ENCODE peak calls at places on chromosomes 2 and 18, in ten cellular contexts. W is GM23338, O is fibroblast of pulmonary artery, A is A673, R is GM06990, I is ascending aorta, T is K562, H is psoas muscle, D is fibroblast of mammary gland, Y is cardiac fibroblast. X is an unnamed sample.

GRCh38 chr2:155842103-155842502 is 490.4 kb downstream of the NR4A2 start:
- DNase-seq in W (peak; percentile 25), H (no peak), A (no peak), D (no peak), R (no peak), O (peak; percentile 50), Y (peak; percentile 7), T (no peak), I (no peak), X (no peak)

GRCh38 chr18:45084207-45084606 is 403.5 kb downstream of the SETBP1 start:
- DNase-seq in W (no peak), R (no peak), H (peak; percentile 84), D (no peak), I (no peak), T (no peak), O (no peak), A (no peak), Y (no peak), X (no peak)

GRCh38 chr2:16612490-16612889 is 53.1 kb downstream of the CYRIA start:
- DNase-seq in T (no peak), O (no peak), A (no peak), H (no peak), D (no peak), W (no peak), R (no peak), Y (no peak), I (no peak), X (no peak)

GRCh38 chr18:52312321-52312720 is 27.7 kb upstream of the DCC start:
- DNase-seq in T (no peak), O (no peak), D (no peak), Y (no peak), H (no peak), R (no peak), I (no peak), W (no peak), A (peak; percentile 79), X (no peak)

GRCh38 chr18:59996370-59996966 is 96.7 kb downstream of the PMAIP1 start:
- DNase-seq in A (peak; percentile 52), D (peak; percentile 58), O (peak; percentile 68), W (peak; percentile 68), R (no peak), I (no peak), Y (peak; percentile 75), H (no peak), T (peak; percentile 35), X (peak; percentile 35)

GRCh38 chr2:43958397-43959275 is 37.2 kb downstream of the LRPPRC start:
- DNase-seq in H (no peak), R (no peak), W (no peak), O (no peak), T (no peak), D (no peak), A (no peak), Y (no peak), I (no peak), X (no peak)

GRCh38 chr2:118128826-118129225 is 40.6 kb downstream of the INSIG2 start:
- DNase-seq in T (no peak), O (no peak), Y (no peak), R (no peak), W (no peak), D (no peak), H (no peak), A (no peak), I (no peak), X (no peak)

GRCh38 chr2:199279146-199279545 is 178.6 kb downstream of the SATB2 start:
- DNase-seq in O (no peak), H (no peak), D (no peak), A (peak; percentile 67), R (no peak), Y (no peak), T (no peak), W (no peak), I (no peak), X (no peak)

GRCh38 chr2:54708584-54709340 is 14.7 kb upstream of the EML6 start:
- DNase-seq in I (no peak), Y (no peak), O (no peak), R (peak; percentile 20), H (peak; percentile 52), T (no peak), W (peak; percentile 81), D (no peak), A (no peak), X (peak; percentile 68)
- H3K4me3 ChIP-seq in I (peak overlapping the region; percentile 63), Y (peak overlapping the region; percentile 44), O (peak overlapping the region; percentile 45), R (peak overlapping the region; percentile 45), H (peak overlapping the region; percentile 59), T (no peak overlapping the region), W (peak overlapping the region; percentile 83), D (peak overlapping the region; percentile 13), A (peak overlapping the region; percentile 28), X (peak overlapping the region; percentile 54)

GRCh38 chr2:64865831-64866146 is 123.4 kb upstream of the SLC1A4 start:
- DNase-seq in T (no peak), H (no peak), D (no peak), Y (no peak), I (no peak), R (no peak), O (no peak), W (peak; percentile 34), A (no peak), X (no peak)

GRCh38 chr2:64866797-64867196 is 122.4 kb upstream of the SLC1A4 start:
- DNase-seq in H (no peak), A (no peak), O (peak; percentile 76), D (peak; percentile 99), T (no peak), I (no peak), R (no peak), W (no peak), Y (peak; percentile 92), X (peak; percentile 53)

GRCh38 chr2:64867253-64867996 is 121.8 kb upstream of the SLC1A4 start:
- DNase-seq in A (no peak), O (no peak), Y (no peak), H (no peak), T (no peak), D (no peak), R (no peak), I (no peak), W (no peak), X (no peak)

GRCh38 chr2:64863097-64863820 is 125.9 kb upstream of the SLC1A4 start:
- DNase-seq in T (no peak), Y (no peak), H (no peak), W (no peak), A (no peak), R (no peak), I (no peak), D (no peak), O (no peak), X (no peak)

DNA sequence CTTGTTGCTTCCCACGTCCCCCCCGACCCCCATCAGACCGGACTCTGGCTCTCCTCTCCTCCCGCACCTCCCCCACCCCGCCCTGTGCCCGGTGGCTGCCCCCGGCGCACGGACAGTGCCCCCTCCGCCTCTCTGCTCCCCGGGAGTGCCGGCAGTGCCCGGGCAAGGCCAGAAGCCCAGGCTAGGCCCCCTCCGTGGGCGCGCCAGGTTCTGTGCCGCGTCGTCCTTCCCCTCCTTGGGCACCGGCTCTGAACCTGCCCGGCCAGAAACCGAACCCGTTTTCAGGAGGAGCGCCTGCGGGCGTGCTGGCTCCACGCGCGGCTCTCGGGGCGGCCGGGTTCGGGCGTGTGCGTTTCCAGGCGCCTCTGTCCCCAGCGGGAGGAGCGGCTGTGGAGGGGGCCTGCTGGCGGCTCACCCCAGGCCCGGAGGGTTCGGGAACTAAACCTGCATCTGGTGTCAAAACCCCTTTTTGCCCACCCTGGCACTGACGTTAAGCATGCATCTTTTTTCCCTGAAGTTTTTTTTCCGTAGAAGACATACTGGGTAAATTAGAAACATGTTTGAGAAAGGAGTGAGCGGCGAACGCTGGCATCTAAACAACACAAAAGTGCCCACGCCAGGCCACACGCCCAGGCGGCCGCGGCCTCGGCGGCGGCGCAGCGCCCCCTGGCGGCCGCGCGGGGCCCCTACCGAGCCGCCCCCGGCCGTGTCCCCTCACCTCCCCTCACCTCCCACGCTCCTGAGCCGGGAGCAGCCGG is 123.9 kb upstream of the SLC1A4 start:
- DNase-seq in H (peak; percentile 79), R (peak; percentile 73), I (peak; percentile 84), T (peak; percentile 88), Y (peak; percentile 73), W (peak; percentile 73), A (peak; percentile 80), O (peak; percentile 74), D (peak; percentile 77), X (peak; percentile 61)
- TF ChIP-seq CTCF in H (peak; percentile 99), R (peak; percentile 40), I (peak; percentile 98), T (peak; percentile 56), Y (peak; percentile 28), W (peak; percentile 36), A (peak; percentile 63), O (peak; percentile 10), D (peak; percentile 13), X (peak; percentile 16)

DNA sequence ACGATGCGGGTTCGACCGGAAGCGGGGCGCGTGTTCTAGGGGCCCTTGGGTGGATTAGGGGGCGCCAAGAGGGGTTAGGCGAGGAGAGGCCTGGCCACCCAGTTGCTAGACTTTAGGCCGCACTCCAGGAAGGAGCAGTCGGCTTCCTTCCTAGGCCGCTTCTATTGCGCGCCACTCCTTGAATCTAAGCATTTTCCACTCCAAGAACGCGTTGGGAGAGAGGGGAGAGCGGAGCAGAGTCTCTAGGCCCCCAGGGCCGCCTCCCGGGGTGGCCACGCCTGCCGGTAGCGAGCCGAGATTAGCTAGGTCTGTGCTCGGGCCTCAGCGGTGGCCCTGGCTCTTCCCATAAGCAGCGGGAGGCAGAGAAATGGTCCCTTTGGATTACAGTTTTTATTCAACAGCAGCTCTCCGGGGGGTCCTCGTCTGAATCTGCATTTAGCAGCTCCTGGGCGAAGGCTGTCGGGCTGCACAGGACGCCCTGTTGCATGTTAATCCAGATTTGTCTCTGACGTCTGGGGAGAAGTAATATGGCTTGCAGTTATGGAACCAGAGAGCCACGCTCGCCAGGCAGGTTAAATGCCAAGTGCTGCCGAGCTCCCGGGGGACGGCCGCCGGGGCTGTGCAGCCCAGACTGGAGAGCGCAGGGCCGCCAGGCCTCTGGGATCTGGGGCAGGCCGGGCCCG is 11.4 kb downstream of the MEIS1 start:
- DNase-seq in H (peak; percentile 72), T (no peak), A (no peak), I (peak; percentile 89), W (peak; percentile 74), O (peak; percentile 34), R (no peak), D (peak; percentile 76), Y (peak; percentile 58), X (no peak)
- H3K4me3 ChIP-seq in H (peak overlapping the region; percentile 46), T (no peak overlapping the region), A (no peak overlapping the region), I (peak overlapping the region; percentile 57), W (peak overlapping the region; percentile 59), O (peak overlapping the region; percentile 7), R (no peak overlapping the region), D (peak overlapping the region; percentile 33), Y (peak overlapping the region; percentile 12), X (peak overlapping the region; percentile 10)

DNA sequence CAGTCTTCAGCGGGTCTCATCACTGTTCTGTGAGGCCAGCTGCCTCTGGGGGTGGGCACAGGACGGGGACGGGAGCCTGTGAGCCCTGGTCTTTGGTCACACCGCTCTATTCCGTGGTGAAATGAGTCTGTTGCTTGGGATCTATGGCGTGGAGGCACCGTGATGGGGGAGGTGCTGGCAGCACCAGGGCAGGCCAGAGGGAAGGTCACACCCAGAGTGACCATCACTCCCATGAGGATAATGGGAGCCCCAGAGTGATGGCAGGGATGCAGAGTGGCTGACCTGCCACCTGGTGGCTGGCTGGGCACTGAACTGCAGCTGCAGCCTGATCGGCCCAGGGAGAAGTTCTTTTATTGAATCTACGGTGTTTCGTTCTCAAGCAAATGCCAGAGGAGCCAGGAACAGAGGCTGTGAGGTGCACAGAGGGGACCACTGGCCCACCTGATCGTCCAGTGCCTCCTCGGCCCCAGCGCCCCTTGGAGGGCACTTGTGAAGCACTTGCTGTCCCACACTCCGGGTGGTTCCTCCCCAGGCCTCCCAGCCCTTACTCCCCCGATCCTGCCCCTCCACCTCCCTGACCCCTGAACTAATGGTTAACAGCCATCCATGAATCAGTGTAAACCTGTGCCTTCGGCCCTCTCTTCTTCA is 17.9 kb downstream of the KCNIP3 start:
- DNase-seq in H (peak; percentile 19), O (peak; percentile 13), Y (peak; percentile 35), I (no peak), D (peak; percentile 33), A (no peak), W (peak; percentile 81), T (peak; percentile 48), R (no peak), X (peak; percentile 49)
- TF ChIP-seq CTCF in H (peak; percentile 55), O (peak; percentile 48), Y (peak; percentile 50), I (no peak), D (peak; percentile 54), A (peak; percentile 40), W (peak; percentile 69), T (peak; percentile 60), R (peak; percentile 60), X (peak; percentile 47)

X was measured in colonic mucosa.